ENCODE peak calls at places on chromosome 4, in four cellular contexts. G is substantia nigra, L is DND-41, B is H9. Q is an unnamed sample.

GRCh38 chr4:71907782-71908181 is 123.9 kb upstream of the GC start:
- DNase-seq in G (no peak), L (no peak), B (no peak), Q (no peak)

GRCh38 chr4:5708171-5708828 is at the start of gene EVC2:
- DNase-seq in G (peak; percentile 19), L (no peak), B (peak; percentile 65), Q (peak; percentile 49)

GRCh38 chr4:38314663-38315062 is 349.3 kb upstream of the KLF3 start:
- DNase-seq in G (peak; percentile 34), L (no peak), B (no peak), Q (no peak)

GRCh38 chr4:38115601-38116000 is 155.4 kb downstream of the PTTG2 start:
- DNase-seq in G (no peak), L (no peak), B (no peak), Q (no peak)

GRCh38 chr4:19239565-19239964 is 1012.1 kb upstream of the SLIT2 start:
- DNase-seq in G (no peak), L (no peak), B (no peak), Q (no peak)

GRCh38 chr4:60314367-60314766 is 885.8 kb upstream of the ADGRL3 start:
- DNase-seq in G (no peak), L (no peak), B (peak; percentile 22), Q (no peak)

GRCh38 chr4:121370729-121371325 is 10.0 kb downstream of the QRFPR start:
- DNase-seq in G (peak; percentile 25), L (peak; percentile 39), B (no peak), Q (peak; percentile 84)

GRCh38 chr4:151291485-151291884 is 14.5 kb downstream of the PRSS48 start:
- DNase-seq in G (no peak), L (no peak), B (no peak), Q (no peak)

GRCh38 chr4:36064147-36064546 is 180.2 kb downstream of the ARAP2 start:
- DNase-seq in G (no peak), L (no peak), B (no peak), Q (no peak)

DNA sequence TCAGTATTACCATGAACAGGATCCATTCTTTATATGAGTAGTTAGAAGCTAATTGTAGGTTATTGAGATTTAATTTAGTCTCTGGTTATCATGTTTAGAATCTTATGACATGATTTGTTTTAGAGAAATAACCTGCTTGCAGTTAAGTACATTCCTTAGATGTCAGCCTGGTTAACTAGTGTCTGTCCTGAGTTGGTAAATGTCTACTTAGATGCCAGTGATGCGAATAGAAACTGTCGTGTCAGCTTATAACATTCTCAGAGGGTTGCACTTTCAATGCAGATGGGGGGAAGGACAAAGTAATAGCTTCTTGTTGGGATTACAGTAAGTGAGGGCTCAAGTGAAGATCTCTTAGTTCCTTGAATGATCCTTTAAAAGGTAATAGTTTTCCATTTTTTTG is 227.8 kb upstream of the SPRY1 start:
- DNase-seq in G (no peak), L (no peak), B (no peak), Q (no peak)
- H3K27ac ChIP-seq in G (no peak overlapping the region), L (no peak overlapping the region), B (no peak overlapping the region), Q (no peak overlapping the region)

GRCh38 chr4:8422786-8423185 is 17.7 kb downstream of the ACOX3 start:
- DNase-seq in G (no peak), L (no peak), B (no peak), Q (no peak)
- H3K27ac ChIP-seq in G (no peak overlapping the region), L (no peak overlapping the region), B (no peak overlapping the region), Q (no peak overlapping the region)

GRCh38 chr4:137448402-137448801 is 83.9 kb downstream of the PCDH18 start:
- DNase-seq in G (no peak), L (no peak), B (no peak), Q (no peak)

GRCh38 chr4:137451150-137451850 is 81.0 kb downstream of the PCDH18 start:
- DNase-seq in G (no peak), L (no peak), B (no peak), Q (no peak)

GRCh38 chr4:137455647-137456321 is 76.5 kb downstream of the PCDH18 start:
- DNase-seq in G (no peak), L (no peak), B (no peak), Q (no peak)

GRCh38 chr4:137454767-137455166 is 77.5 kb downstream of the PCDH18 start:
- DNase-seq in G (no peak), L (no peak), B (no peak), Q (no peak)

GRCh38 chr4:137452799-137453198 is 79.5 kb downstream of the PCDH18 start:
- DNase-seq in G (no peak), L (no peak), B (no peak), Q (no peak)
- H3K27ac ChIP-seq in G (no peak overlapping the region), L (no peak overlapping the region), B (no peak overlapping the region), Q (no peak overlapping the region)

GRCh38 chr4:139763668-139764067 is 98.0 kb downstream of the MGST2 start:
- DNase-seq in G (no peak), L (no peak), B (no peak), Q (peak; percentile 79)
- H3K27ac ChIP-seq in G (no peak overlapping the region), L (no peak overlapping the region), B (no peak overlapping the region), Q (peak overlapping the region; percentile 74)

DNA sequence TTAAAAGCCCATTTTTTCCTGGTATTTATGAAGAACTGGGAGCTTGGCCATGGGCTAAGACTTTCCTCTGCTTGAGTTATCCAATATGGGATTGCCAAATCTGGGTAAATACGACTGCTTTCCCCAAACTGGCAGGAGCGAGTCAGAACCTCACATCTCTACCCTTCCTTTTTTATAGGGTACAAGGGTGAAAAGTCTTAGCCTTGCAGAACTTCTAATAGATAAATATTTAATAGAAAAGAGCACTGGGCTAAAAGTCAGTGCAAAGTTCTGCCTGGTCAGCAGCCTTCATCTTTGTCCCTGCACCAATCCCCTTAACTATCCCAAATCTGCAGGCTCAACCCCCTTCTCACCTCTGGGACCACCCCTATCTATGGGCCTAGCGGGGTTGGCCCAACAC is 61.6 kb upstream of the ACSL1 start:
- DNase-seq in G (no peak), L (no peak), B (no peak), Q (no peak)
- H3K27ac ChIP-seq in G (no peak overlapping the region), L (no peak overlapping the region), B (no peak overlapping the region), Q (no peak overlapping the region)